ENCODE peak calls at places on chromosomes 11 and 22, in six cellular contexts. B is mesendoderm, E is H1, W is H9, M is IMR-90, Y is trophoblast cell. I is an unnamed sample.

GRCh38 chr11:67441731-67442401 is 1.4 kb downstream of the CORO1B start:
- DNase-seq in B (no peak), W (no peak), Y (no peak), E (no peak), M (no peak), I (no peak)

GRCh38 chr11:112795142-112795815 is 165.9 kb upstream of the NCAM1 start:
- DNase-seq in M (peak), B (peak), Y (peak), E (peak), W (peak), I (no peak)

GRCh38 chr22:21861290-21861848 is 6.1 kb downstream of the MAPK1 start:
- DNase-seq in M (no peak), Y (no peak), E (no peak), W (no peak), B (no peak), I (no peak)

GRCh38 chr11:101434241-101434640 is 149.6 kb downstream of the TRPC6 start:
- DNase-seq in B (no peak), W (no peak), Y (no peak), M (no peak), E (no peak), I (no peak)

GRCh38 chr11:131980878-131981668 is 610.7 kb downstream of the NTM start:
- DNase-seq in M (no peak), B (no peak), Y (no peak), E (no peak), W (no peak), I (no peak)

GRCh38 chr11:58926695-58927094 is 12.6 kb upstream of the GLYATL1 start:
- DNase-seq in E (no peak), M (peak), W (no peak), Y (no peak), B (no peak), I (no peak)

GRCh38 chr11:61021661-61022212 is 50.3 kb downstream of the CD6 start:
- DNase-seq in B (peak), Y (peak), M (no peak), W (peak), E (peak), I (no peak)

GRCh38 chr11:65903068-65903481 is 2.9 kb upstream of the FOSL1 start:
- DNase-seq in B (peak), E (no peak), M (peak), W (peak), Y (peak), I (no peak)

GRCh38 chr11:4645974-4646373 is 2.2 kb downstream of the OR51E1 start:
- DNase-seq in M (no peak), B (no peak), Y (no peak), E (no peak), W (no peak), I (no peak)

GRCh38 chr11:117239295-117239694 is 6.8 kb downstream of the RNF214 start:
- DNase-seq in M (peak), Y (peak), W (no peak), B (peak), E (no peak), I (no peak)

GRCh38 chr22:46593211-46593676 is 26.9 kb upstream of the GRAMD4 start:
- DNase-seq in B (no peak), W (no peak), Y (no peak), M (no peak), E (no peak), I (no peak)

GRCh38 chr11:104653011-104653806 is 245.1 kb downstream of the CASP12 start:
- DNase-seq in W (no peak), M (no peak), Y (no peak), B (no peak), E (no peak), I (no peak)

GRCh38 chr11:94746721-94747120 is 21.4 kb upstream of the AMOTL1 start:
- DNase-seq in M (no peak), B (no peak), E (no peak), Y (peak), W (no peak), I (no peak)

GRCh38 chr11:252666-253065 is 15.9 kb downstream of the PSMD13 start:
- DNase-seq in W (no peak), Y (no peak), E (no peak), M (no peak), B (no peak), I (no peak)

GRCh38 chr11:109957000-109957399 is 136.2 kb upstream of the ZC3H12C start:
- DNase-seq in M (no peak), W (no peak), B (no peak), Y (no peak), E (no peak), I (no peak)

GRCh38 chr11:107999759-108000455 is 8.8 kb upstream of the CUL5 start:
- DNase-seq in W (peak), B (peak), Y (peak), E (peak), M (peak), I (peak)

GRCh38 chr22:36457688-36458450 is 23.6 kb downstream of the TXN2 start:
- DNase-seq in E (no peak), W (peak), Y (no peak), M (no peak), B (no peak), I (no peak)

GRCh38 chr11:104934594-104934993 is 33.8 kb downstream of the CASP4 start:
- DNase-seq in W (no peak), Y (no peak), M (no peak), B (no peak), E (no peak), I (no peak)

DNA sequence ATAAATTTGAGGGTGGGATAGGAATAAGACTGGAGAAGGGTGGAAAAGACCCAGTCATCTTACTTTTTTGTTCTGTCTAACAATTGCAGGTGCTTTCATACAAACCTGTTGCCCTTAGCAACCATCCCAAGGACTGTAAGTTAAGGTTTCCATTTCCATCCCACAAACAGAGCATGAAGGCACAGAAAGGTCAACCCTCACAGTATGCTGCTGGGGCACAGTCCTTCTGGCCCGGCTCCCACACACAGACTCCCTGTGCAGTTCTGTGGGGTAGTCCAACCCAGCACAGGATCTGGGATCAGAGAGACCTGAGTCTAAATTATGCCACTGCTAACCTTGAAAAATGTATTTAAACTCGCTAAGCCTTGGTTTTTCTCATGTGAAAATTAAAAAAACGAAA is 38.4 kb upstream of the ETS1 start:
- DNase-seq in Y (no peak), B (no peak), E (no peak), M (no peak), W (no peak), I (no peak)
- H3K23ac ChIP-seq in Y (no peak), B (no peak), E (no peak), M (no peak), W (no peak), I (no peak)

DNA sequence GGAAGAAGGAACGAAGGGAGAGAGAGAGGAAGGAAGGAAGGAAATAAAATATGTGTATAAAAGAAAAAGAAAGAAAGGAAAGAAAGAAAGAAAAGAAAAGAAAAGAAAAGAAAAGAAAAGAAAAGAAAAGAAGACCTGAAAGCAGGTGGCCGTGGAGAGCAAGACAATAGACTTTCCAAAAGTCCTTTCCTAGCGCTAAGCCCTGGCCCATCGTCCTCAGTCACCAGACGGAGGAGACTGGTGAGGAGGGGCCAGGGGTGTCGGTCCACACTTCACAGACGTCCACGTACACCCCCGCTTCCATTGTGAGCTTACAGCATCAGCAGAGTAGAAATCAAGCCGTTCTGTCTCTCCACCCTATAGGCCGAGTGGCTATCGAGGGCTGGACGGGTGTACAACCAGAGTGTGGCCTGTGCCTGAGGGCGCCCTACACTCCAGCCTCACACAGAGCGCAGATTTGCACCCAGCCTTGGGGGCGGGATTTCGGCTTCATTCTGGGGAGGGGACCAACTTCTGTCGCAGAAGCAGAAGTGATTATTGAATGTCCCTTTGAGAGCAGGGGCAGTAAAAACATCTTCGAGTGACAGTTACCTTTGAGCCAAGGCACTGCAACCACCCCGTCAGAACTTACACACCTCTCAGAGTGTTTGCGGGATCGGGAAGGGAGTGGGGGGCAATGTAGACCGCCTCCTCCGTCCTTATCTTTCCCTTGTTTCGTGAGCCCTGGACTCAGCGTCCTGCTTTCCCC is 2.0 kb upstream of the BSX start:
- DNase-seq in M (no peak), W (peak), E (no peak), Y (no peak), B (peak), I (no peak)
- H3K23ac ChIP-seq in M (peak), W (no peak), E (no peak), Y (no peak), B (no peak), I (peak)

GRCh38 chr22:20251981-20252380 is 16.1 kb downstream of the RTN4R start:
- DNase-seq in B (no peak), W (no peak), M (no peak), E (no peak), Y (no peak), I (no peak)

GRCh38 chr22:20249797-20250354 is 18.2 kb downstream of the RTN4R start:
- DNase-seq in E (no peak), W (no peak), M (peak), Y (no peak), B (no peak), I (no peak)

GRCh38 chr22:20253161-20253560 is 15.0 kb downstream of the RTN4R start:
- DNase-seq in E (no peak), M (no peak), W (no peak), B (no peak), Y (no peak), I (no peak)

GRCh38 chr22:20248461-20248959 is 19.6 kb downstream of the RTN4R start:
- DNase-seq in B (no peak), Y (no peak), M (no peak), W (no peak), E (no peak), I (no peak)

DNA sequence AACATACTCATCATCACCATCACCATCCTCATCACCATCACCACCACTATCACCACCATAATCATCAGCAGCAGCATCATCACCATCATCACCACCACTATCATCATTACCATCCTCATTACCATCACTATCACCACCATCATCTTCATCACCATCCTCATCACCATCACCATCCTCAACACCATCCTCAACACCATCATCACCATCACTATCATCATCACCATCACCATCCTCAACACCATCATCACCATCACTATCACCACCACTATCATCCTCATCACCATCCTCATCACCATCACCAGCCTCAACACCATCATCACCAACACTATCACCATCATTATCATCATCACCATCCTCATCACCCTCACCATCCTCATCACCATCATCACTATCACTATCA is 16.6 kb downstream of the RTN4R start:
- DNase-seq in E (no peak), B (no peak), M (no peak), W (no peak), Y (no peak), I (no peak)
- H3K23ac ChIP-seq in E (no peak), B (no peak), M (no peak), W (no peak), Y (no peak), I (no peak)

GRCh38 chr11:2418961-2419360 is 18.4 kb downstream of the TSSC4 start:
- DNase-seq in E (no peak), Y (no peak), M (no peak), W (no peak), B (no peak), I (no peak)
- H3K23ac ChIP-seq in E (no peak), Y (no peak), M (no peak), W (no peak), B (no peak), I (peak)